ENCODE peak calls at places on chromosomes 4 and X, in six cellular contexts. One of them, this sample, is unnamed.

GRCh38 chr4:7826909-7827306 is 112.8 kb downstream of the AFAP1 start:
- DNase-seq in hypothalamus: no peak
- DNase-seq in Caco-2: no peak
- DNase-seq in pulmonary artery endothelial cell: no peak
- DNase-seq in brain microvascular endothelial cell: no peak
- DNase-seq in nucleus accumbens: no peak
- DNase-seq in this sample: no peak

GRCh38 chr4:3868146-3868840 is 102.1 kb downstream of the ADRA2C start:
- DNase-seq in brain microvascular endothelial cell: peak
- DNase-seq in pulmonary artery endothelial cell: no peak
- DNase-seq in hypothalamus: no peak
- DNase-seq in nucleus accumbens: no peak
- DNase-seq in Caco-2: peak
- DNase-seq in this sample: no peak

GRCh38 chr4:123102897-123103489 is 180.6 kb upstream of the NUDT6 start:
- DNase-seq in brain microvascular endothelial cell: peak
- DNase-seq in hypothalamus: no peak
- DNase-seq in nucleus accumbens: no peak
- DNase-seq in pulmonary artery endothelial cell: no peak
- DNase-seq in Caco-2: peak
- DNase-seq in this sample: no peak

GRCh38 chr4:177339794-177340374 is 30.2 kb downstream of the NEIL3 start:
- DNase-seq in nucleus accumbens: no peak
- DNase-seq in Caco-2: no peak
- DNase-seq in brain microvascular endothelial cell: no peak
- DNase-seq in pulmonary artery endothelial cell: no peak
- DNase-seq in hypothalamus: no peak
- DNase-seq in this sample: no peak

GRCh38 chr4:48493485-48494100 is 3.5 kb downstream of the ZAR1 start:
- DNase-seq in brain microvascular endothelial cell: no peak
- DNase-seq in Caco-2: no peak
- DNase-seq in hypothalamus: no peak
- DNase-seq in pulmonary artery endothelial cell: no peak
- DNase-seq in nucleus accumbens: no peak
- DNase-seq in this sample: no peak

GRCh38 chrX:132468454-132468853 is 20.4 kb downstream of the MBNL3 start:
- DNase-seq in brain microvascular endothelial cell: no peak
- DNase-seq in hypothalamus: no peak
- DNase-seq in nucleus accumbens: no peak
- DNase-seq in pulmonary artery endothelial cell: no peak
- DNase-seq in Caco-2: no peak
- DNase-seq in this sample: no peak

GRCh38 chrX:46912673-46913491 is 661 bp downstream of the JADE3 start:
- DNase-seq in brain microvascular endothelial cell: peak
- DNase-seq in nucleus accumbens: peak
- DNase-seq in pulmonary artery endothelial cell: no peak
- DNase-seq in Caco-2: peak
- DNase-seq in hypothalamus: peak
- DNase-seq in this sample: no peak

GRCh38 chrX:22357621-22358020 is 84.9 kb downstream of the CBLL2 start:
- DNase-seq in hypothalamus: no peak
- DNase-seq in pulmonary artery endothelial cell: no peak
- DNase-seq in Caco-2: no peak
- DNase-seq in nucleus accumbens: no peak
- DNase-seq in brain microvascular endothelial cell: peak
- DNase-seq in this sample: no peak

GRCh38 chrX:39915596-39915995 is 182.2 kb downstream of the BCOR start:
- DNase-seq in pulmonary artery endothelial cell: no peak
- DNase-seq in nucleus accumbens: no peak
- DNase-seq in brain microvascular endothelial cell: no peak
- DNase-seq in hypothalamus: no peak
- DNase-seq in Caco-2: no peak
- DNase-seq in this sample: no peak

GRCh38 chr4:67933755-67934154 is 29.5 kb downstream of the TMPRSS11A start:
- DNase-seq in Caco-2: no peak
- DNase-seq in nucleus accumbens: no peak
- DNase-seq in hypothalamus: no peak
- DNase-seq in pulmonary artery endothelial cell: no peak
- DNase-seq in brain microvascular endothelial cell: peak
- DNase-seq in this sample: no peak